ENCODE peak calls at places on chromosomes 2 and 18, in seven cellular contexts. One of them, this sample, is unnamed.
A peak's percentile ranks its signal among the peaks of the same experiment; 100 is the strongest.

GRCh38 chr2:239943991-239944441 is 81.1 kb downstream of the NDUFA10 start:
- DNase-seq in body of pancreas: no peak
- DNase-seq in HCT116: no peak
- DNase-seq in AG10803: no peak
- DNase-seq in vagina: no peak
- DNase-seq in GM06990: no peak
- DNase-seq in CD8-positive, alpha-beta T cell: no peak
- DNase-seq in this sample: no peak

GRCh38 chr2:136917281-136917680 is 151.9 kb downstream of the THSD7B start:
- DNase-seq in body of pancreas: no peak
- DNase-seq in HCT116: no peak
- DNase-seq in AG10803: no peak
- DNase-seq in vagina: no peak
- DNase-seq in GM06990: no peak
- DNase-seq in CD8-positive, alpha-beta T cell: no peak
- DNase-seq in this sample: no peak

GRCh38 chr2:233572468-233572867 is 5.9 kb upstream of the USP40 start:
- DNase-seq in body of pancreas: no peak
- DNase-seq in HCT116: no peak
- DNase-seq in AG10803: no peak
- DNase-seq in vagina: no peak
- DNase-seq in GM06990: no peak
- DNase-seq in CD8-positive, alpha-beta T cell: no peak
- DNase-seq in this sample: no peak

GRCh38 chr2:50975546-50975945 is 56.4 kb downstream of the NRXN1 start:
- DNase-seq in body of pancreas: no peak
- DNase-seq in HCT116: no peak
- DNase-seq in AG10803: no peak
- DNase-seq in vagina: no peak
- DNase-seq in GM06990: no peak
- DNase-seq in CD8-positive, alpha-beta T cell: no peak
- DNase-seq in this sample: no peak

GRCh38 chr18:70280007-70280925 is 8.6 kb upstream of the SOCS6 start:
- DNase-seq in body of pancreas: peak; percentile 39
- DNase-seq in HCT116: peak; percentile 88
- DNase-seq in AG10803: peak; percentile 33
- DNase-seq in vagina: no peak
- DNase-seq in GM06990: no peak
- DNase-seq in CD8-positive, alpha-beta T cell: no peak
- DNase-seq in this sample: peak; percentile 7

GRCh38 chr2:26150243-26150642 is 22.6 kb upstream of the GAREM2 start:
- DNase-seq in body of pancreas: no peak
- DNase-seq in HCT116: no peak
- DNase-seq in AG10803: no peak
- DNase-seq in vagina: no peak
- DNase-seq in GM06990: no peak
- DNase-seq in CD8-positive, alpha-beta T cell: no peak
- DNase-seq in this sample: no peak

GRCh38 chr2:72999729-73000725 is 71.5 kb downstream of the SFXN5 start:
- DNase-seq in body of pancreas: no peak
- DNase-seq in HCT116: no peak
- DNase-seq in AG10803: peak; percentile 8
- DNase-seq in vagina: no peak
- DNase-seq in GM06990: no peak
- DNase-seq in CD8-positive, alpha-beta T cell: no peak
- DNase-seq in this sample: peak; percentile 42

GRCh38 chr2:110858135-110858737 is 125.9 kb downstream of the ACOXL start:
- DNase-seq in body of pancreas: no peak
- DNase-seq in HCT116: no peak
- DNase-seq in AG10803: no peak
- DNase-seq in vagina: no peak
- DNase-seq in GM06990: peak; percentile 68
- DNase-seq in CD8-positive, alpha-beta T cell: peak; percentile 69
- DNase-seq in this sample: no peak

GRCh38 chr2:215137741-215138340 is 585 bp downstream of the ABCA12 start:
- DNase-seq in body of pancreas: no peak
- DNase-seq in HCT116: peak; percentile 43
- DNase-seq in AG10803: peak; percentile 24
- DNase-seq in vagina: no peak
- DNase-seq in GM06990: no peak
- DNase-seq in CD8-positive, alpha-beta T cell: no peak
- DNase-seq in this sample: peak; percentile 67

GRCh38 chr2:240567137-240567871 is 980 bp upstream of the RNPEPL1 start:
- DNase-seq in body of pancreas: peak; percentile 15
- DNase-seq in HCT116: no peak
- DNase-seq in AG10803: peak; percentile 24
- DNase-seq in vagina: no peak
- DNase-seq in GM06990: no peak
- DNase-seq in CD8-positive, alpha-beta T cell: peak; percentile 48
- DNase-seq in this sample: peak; percentile 53

DNA sequence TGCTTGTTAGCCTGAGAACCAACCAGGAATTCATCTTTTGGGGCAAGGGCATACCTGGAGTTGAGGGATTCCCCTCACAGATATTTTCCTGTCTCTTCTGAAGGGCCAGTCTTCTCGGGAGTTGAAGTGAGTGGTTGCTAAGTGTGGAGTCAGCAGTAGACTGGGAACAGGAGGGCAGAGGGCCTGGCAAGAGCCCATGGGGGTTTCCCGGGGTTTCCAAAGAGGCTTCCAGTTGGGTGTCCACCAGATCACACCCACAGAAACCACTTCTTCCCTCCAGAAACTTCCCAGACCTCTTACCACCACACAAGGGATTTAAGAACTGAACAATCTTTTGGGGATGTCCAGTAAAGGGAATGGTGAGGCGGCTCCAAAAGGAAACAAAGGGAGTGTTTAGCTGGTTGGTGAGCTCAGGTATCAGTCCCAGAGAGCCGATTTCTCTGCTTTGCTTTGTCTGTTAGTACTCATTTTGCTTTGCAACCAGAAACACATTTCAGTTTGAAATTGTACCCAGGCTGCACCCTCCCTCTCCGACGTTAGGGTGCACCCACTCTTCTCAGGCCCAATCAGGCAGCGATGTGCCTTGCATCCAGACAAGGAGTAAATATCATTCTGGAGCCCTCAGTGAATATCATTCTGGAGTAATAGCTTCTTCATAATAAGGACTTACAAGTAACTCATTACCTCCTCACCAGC is 47.5 kb upstream of the SPATS2L start:
- DNase-seq in body of pancreas: peak; percentile 18
- DNase-seq in HCT116: no peak
- DNase-seq in AG10803: no peak
- DNase-seq in vagina: no peak
- DNase-seq in GM06990: no peak
- DNase-seq in CD8-positive, alpha-beta T cell: no peak
- DNase-seq in this sample: peak; percentile 31
- H3K4me3 ChIP-seq in body of pancreas: no peak overlapping the region
- H3K4me3 ChIP-seq in HCT116: no peak overlapping the region
- H3K4me3 ChIP-seq in AG10803: no peak overlapping the region
- H3K4me3 ChIP-seq in vagina: no peak overlapping the region
- H3K4me3 ChIP-seq in GM06990: no peak overlapping the region
- H3K4me3 ChIP-seq in CD8-positive, alpha-beta T cell: no peak overlapping the region
- H3K4me3 ChIP-seq in this sample: no peak overlapping the region

GRCh38 chr2:224937887-224938286 is 104.4 kb downstream of the DOCK10 start:
- DNase-seq in body of pancreas: no peak
- DNase-seq in HCT116: no peak
- DNase-seq in AG10803: no peak
- DNase-seq in vagina: no peak
- DNase-seq in GM06990: no peak
- DNase-seq in CD8-positive, alpha-beta T cell: no peak
- DNase-seq in this sample: no peak
- H3K4me3 ChIP-seq in body of pancreas: no peak overlapping the region
- H3K4me3 ChIP-seq in HCT116: no peak overlapping the region
- H3K4me3 ChIP-seq in AG10803: no peak overlapping the region
- H3K4me3 ChIP-seq in vagina: no peak overlapping the region
- H3K4me3 ChIP-seq in GM06990: peak overlapping the region; percentile 22
- H3K4me3 ChIP-seq in CD8-positive, alpha-beta T cell: peak overlapping the region; percentile 5
- H3K4me3 ChIP-seq in this sample: no peak overlapping the region

GRCh38 chr2:172081248-172082022 is 3.9 kb upstream of the DLX1 start:
- DNase-seq in body of pancreas: no peak
- DNase-seq in HCT116: no peak
- DNase-seq in AG10803: no peak
- DNase-seq in vagina: no peak
- DNase-seq in GM06990: no peak
- DNase-seq in CD8-positive, alpha-beta T cell: no peak
- DNase-seq in this sample: no peak

GRCh38 chr2:172082105-172082943 is 3.0 kb upstream of the DLX1 start:
- DNase-seq in body of pancreas: no peak
- DNase-seq in HCT116: no peak
- DNase-seq in AG10803: no peak
- DNase-seq in vagina: no peak
- DNase-seq in GM06990: no peak
- DNase-seq in CD8-positive, alpha-beta T cell: no peak
- DNase-seq in this sample: no peak

GRCh38 chr2:172084484-172084733 is 898 bp upstream of the DLX1 start:
- DNase-seq in body of pancreas: no peak
- DNase-seq in HCT116: no peak
- DNase-seq in AG10803: no peak
- DNase-seq in vagina: no peak
- DNase-seq in GM06990: peak; percentile 48
- DNase-seq in CD8-positive, alpha-beta T cell: no peak
- DNase-seq in this sample: no peak

GRCh38 chr2:172083725-172084483 is 1.4 kb upstream of the DLX1 start:
- DNase-seq in body of pancreas: no peak
- DNase-seq in HCT116: no peak
- DNase-seq in AG10803: no peak
- DNase-seq in vagina: no peak
- DNase-seq in GM06990: no peak
- DNase-seq in CD8-positive, alpha-beta T cell: no peak
- DNase-seq in this sample: no peak

DNA sequence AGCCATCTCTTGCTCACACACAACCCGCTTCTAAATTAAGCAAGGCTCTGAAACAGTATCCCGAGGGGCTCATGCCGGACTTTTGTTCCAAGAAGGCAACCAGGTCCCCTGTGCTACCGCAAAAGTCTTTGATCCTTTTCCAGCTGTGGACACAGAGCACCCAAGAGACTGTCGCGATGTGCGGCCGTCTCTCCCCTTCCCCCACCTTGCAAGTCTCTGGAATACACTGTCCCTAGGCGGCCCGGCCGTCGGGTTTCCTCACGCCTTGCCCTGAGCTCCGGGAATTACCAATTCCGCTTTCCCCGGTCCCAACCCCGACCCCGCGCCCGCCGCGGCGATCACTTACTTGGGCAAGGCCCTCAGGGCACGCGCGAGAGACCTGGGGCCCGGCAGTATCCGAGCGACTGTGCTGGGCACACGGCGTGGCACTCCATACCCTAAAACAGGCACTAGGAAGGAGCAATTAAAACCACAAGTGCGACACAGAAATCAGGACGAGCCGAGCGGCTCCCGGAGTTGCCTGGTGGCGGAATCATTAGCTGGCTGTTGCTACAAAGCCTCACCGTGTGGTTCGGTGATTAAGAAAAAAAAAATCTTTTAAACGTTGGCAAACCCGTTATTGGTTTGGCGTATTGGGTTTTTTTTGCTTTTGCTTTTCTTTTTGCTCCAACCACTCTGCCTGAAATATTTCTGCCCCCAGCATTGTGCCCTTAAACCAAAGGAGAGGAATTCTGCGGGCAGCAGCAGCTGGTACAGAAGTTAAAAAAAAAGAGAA is 2.2 kb upstream of the DLX1 start:
- DNase-seq in body of pancreas: no peak
- DNase-seq in HCT116: no peak
- DNase-seq in AG10803: no peak
- DNase-seq in vagina: no peak
- DNase-seq in GM06990: no peak
- DNase-seq in CD8-positive, alpha-beta T cell: no peak
- DNase-seq in this sample: no peak
- H3K4me3 ChIP-seq in body of pancreas: no peak overlapping the region
- H3K4me3 ChIP-seq in HCT116: no peak overlapping the region
- H3K4me3 ChIP-seq in AG10803: peak overlapping the region; percentile 67
- H3K4me3 ChIP-seq in vagina: no peak overlapping the region
- H3K4me3 ChIP-seq in GM06990: peak overlapping the region; percentile 26
- H3K4me3 ChIP-seq in CD8-positive, alpha-beta T cell: no peak overlapping the region
- H3K4me3 ChIP-seq in this sample: no peak overlapping the region

GRCh38 chr18:48932822-48933510 is 17.8 kb downstream of the SMAD7 start:
- DNase-seq in body of pancreas: no peak
- DNase-seq in HCT116: no peak
- DNase-seq in AG10803: no peak
- DNase-seq in vagina: no peak
- DNase-seq in GM06990: peak; percentile 60
- DNase-seq in CD8-positive, alpha-beta T cell: no peak
- DNase-seq in this sample: peak; percentile 33
- H3K4me3 ChIP-seq in body of pancreas: no peak overlapping the region
- H3K4me3 ChIP-seq in HCT116: no peak overlapping the region
- H3K4me3 ChIP-seq in AG10803: peak overlapping the region; percentile 4
- H3K4me3 ChIP-seq in vagina: no peak overlapping the region
- H3K4me3 ChIP-seq in GM06990: peak overlapping the region; percentile 50
- H3K4me3 ChIP-seq in CD8-positive, alpha-beta T cell: no peak overlapping the region
- H3K4me3 ChIP-seq in this sample: no peak overlapping the region

DNA sequence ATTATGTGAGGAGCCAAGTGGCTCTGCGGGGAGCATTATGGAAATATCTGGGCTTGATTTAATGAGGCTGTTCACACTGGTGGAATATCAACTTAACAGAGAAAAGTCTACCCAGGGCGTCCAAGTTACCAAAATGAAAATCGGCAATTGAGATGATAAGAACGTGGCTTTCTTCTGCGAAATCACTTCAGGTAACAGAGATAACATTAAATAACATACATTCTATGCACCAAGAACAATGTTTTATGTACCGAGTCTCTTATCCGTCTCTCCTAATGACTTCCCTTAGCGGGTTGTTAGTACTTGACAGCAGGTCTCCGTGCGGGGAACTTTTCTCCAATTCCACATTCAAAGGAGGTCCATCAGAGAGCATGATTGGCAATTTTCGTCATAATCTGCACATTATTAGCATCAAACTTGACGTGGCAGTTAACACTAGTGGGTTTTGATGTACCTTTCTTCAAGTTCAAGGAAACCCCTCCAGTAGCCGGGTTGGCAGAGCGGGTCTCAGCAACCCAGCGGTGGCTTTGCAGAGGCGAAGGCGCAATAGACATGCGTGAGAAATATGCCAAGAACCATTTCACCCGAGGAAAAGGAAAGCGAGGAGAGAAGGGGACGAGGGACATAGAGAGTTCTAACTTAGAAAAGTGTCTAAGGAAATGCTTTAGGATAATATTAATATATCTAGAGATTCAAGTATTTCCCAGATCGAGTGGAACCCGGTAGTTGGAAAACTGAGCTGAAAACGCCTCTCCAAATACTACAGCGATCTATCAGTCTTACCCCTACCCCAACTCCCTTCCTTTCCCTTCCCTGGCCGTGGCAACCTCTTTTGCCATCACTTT is 5.1 kb downstream of the EVX2 start:
- DNase-seq in body of pancreas: no peak
- DNase-seq in HCT116: no peak
- DNase-seq in AG10803: no peak
- DNase-seq in vagina: no peak
- DNase-seq in GM06990: no peak
- DNase-seq in CD8-positive, alpha-beta T cell: no peak
- DNase-seq in this sample: no peak
- H3K4me3 ChIP-seq in body of pancreas: no peak overlapping the region
- H3K4me3 ChIP-seq in HCT116: no peak overlapping the region
- H3K4me3 ChIP-seq in AG10803: no peak overlapping the region
- H3K4me3 ChIP-seq in vagina: peak overlapping the region; percentile 49
- H3K4me3 ChIP-seq in GM06990: no peak overlapping the region
- H3K4me3 ChIP-seq in CD8-positive, alpha-beta T cell: no peak overlapping the region
- H3K4me3 ChIP-seq in this sample: no peak overlapping the region